ENCODE peak calls at places on chromosomes 13 and 19, in nine cellular contexts. X, G, R, N, H, K, O, V and Z are unnamed samples.

GRCh38 chr19:5799247-5800241 is 5.3 kb upstream of the NRTN start:
- DNase-seq in X (no peak), G (no peak), R (no peak), N (no peak), H (no peak), K (no peak), O (no peak), V (no peak), Z (no peak)

GRCh38 chr13:110015253-110015652 is 228.9 kb upstream of the IRS2 start:
- DNase-seq in X (no peak), G (no peak), R (peak), N (no peak), H (peak), K (no peak), O (no peak), V (no peak), Z (peak)

GRCh38 chr13:32499538-32500210 is 38.9 kb downstream of the N4BP2L2 start:
- DNase-seq in X (no peak), G (peak), R (no peak), N (no peak), H (no peak), K (no peak), O (no peak), V (no peak), Z (no peak)

GRCh38 chr19:14439014-14439413 is 5.9 kb downstream of the PKN1 start:
- DNase-seq in X (no peak), G (no peak), R (no peak), N (peak), H (no peak), K (no peak), O (no peak), V (no peak), Z (no peak)

GRCh38 chr19:547117-547516 is 3.3 kb downstream of the GZMM start:
- DNase-seq in X (no peak), G (no peak), R (no peak), N (no peak), H (no peak), K (no peak), O (no peak), V (no peak), Z (no peak)

GRCh38 chr13:51957377-51958216 is 53.7 kb downstream of the ATP7B start:
- DNase-seq in X (no peak), G (no peak), R (no peak), N (no peak), H (peak), K (no peak), O (no peak), V (no peak), Z (no peak)

GRCh38 chr13:47110833-47111240 is 214.0 kb upstream of the HTR2A start:
- DNase-seq in X (no peak), G (no peak), R (no peak), N (no peak), H (no peak), K (no peak), O (no peak), V (no peak), Z (no peak)

GRCh38 chr13:50936681-50937080 is 27.1 kb downstream of the RNASEH2B start:
- DNase-seq in X (peak), G (no peak), R (peak), N (no peak), H (no peak), K (no peak), O (no peak), V (no peak), Z (no peak)

GRCh38 chr13:66341978-66342377 is 888.2 kb downstream of the PCDH9 start:
- DNase-seq in X (no peak), G (no peak), R (peak), N (no peak), H (no peak), K (no peak), O (no peak), V (no peak), Z (no peak)

GRCh38 chr19:49101160-49101559 is 13.0 kb upstream of the LIN7B start:
- DNase-seq in X (no peak), G (no peak), R (no peak), N (no peak), H (no peak), K (no peak), O (no peak), V (no peak), Z (no peak)

GRCh38 chr13:114076329-114076761 is 56.1 kb downstream of the RASA3 start:
- DNase-seq in X (no peak), G (no peak), R (no peak), N (no peak), H (no peak), K (no peak), O (no peak), V (no peak), Z (no peak)

GRCh38 chr19:1503089-1503924 is 9.5 kb downstream of the ADAMTSL5 start:
- DNase-seq in X (no peak), G (peak), R (peak), N (peak), H (peak), K (peak), O (peak), V (peak), Z (no peak)

GRCh38 chr19:52942371-52943133 is 19.3 kb upstream of the ZNF888 start:
- DNase-seq in X (peak), G (peak), R (peak), N (peak), H (peak), K (peak), O (peak), V (peak), Z (peak)

GRCh38 chr13:77528834-77529500 is 6.5 kb upstream of the SCEL start:
- DNase-seq in X (no peak), G (no peak), R (no peak), N (no peak), H (no peak), K (no peak), O (no peak), V (no peak), Z (no peak)

GRCh38 chr13:112531263-112531794 is 56.6 kb downstream of the TUBGCP3 start:
- DNase-seq in X (no peak), G (no peak), R (no peak), N (no peak), H (peak), K (no peak), O (no peak), V (no peak), Z (no peak)

GRCh38 chr19:33840783-33841182 is 44.1 kb downstream of the KCTD15 start:
- DNase-seq in X (no peak), G (no peak), R (no peak), N (no peak), H (no peak), K (no peak), O (no peak), V (no peak), Z (no peak)

GRCh38 chr19:1041835-1042685 is 2.2 kb downstream of the ABCA7 start:
- DNase-seq in X (no peak), G (no peak), R (no peak), N (no peak), H (no peak), K (no peak), O (no peak), V (no peak), Z (no peak)

GRCh38 chr19:30316000-30316491 is 56.1 kb upstream of the ZNF536 start:
- DNase-seq in X (no peak), G (no peak), R (no peak), N (no peak), H (no peak), K (no peak), O (no peak), V (no peak), Z (no peak)

GRCh38 chr19:13729859-13730258 is 34.5 kb upstream of the MRI1 start:
- DNase-seq in X (no peak), G (no peak), R (no peak), N (peak), H (no peak), K (no peak), O (no peak), V (no peak), Z (no peak)

GRCh38 chr19:36819130-36819630 is 19.0 kb downstream of the ZNF790 start:
- DNase-seq in X (no peak), G (no peak), R (peak), N (no peak), H (no peak), K (no peak), O (no peak), V (no peak), Z (peak)

GRCh38 chr19:39825531-39826076 is 8.4 kb downstream of the DYRK1B start:
- DNase-seq in X (no peak), G (no peak), R (no peak), N (no peak), H (no peak), K (no peak), O (no peak), V (no peak), Z (no peak)

GRCh38 chr13:23321534-23322241 is 111.8 kb downstream of the SACS start:
- DNase-seq in X (peak), G (no peak), R (peak), N (no peak), H (no peak), K (no peak), O (no peak), V (no peak), Z (peak)

GRCh38 chr19:50646074-50646807 is 3.0 kb upstream of the C19orf81 start:
- DNase-seq in X (peak), G (no peak), R (peak), N (no peak), H (no peak), K (no peak), O (no peak), V (no peak), Z (no peak)

GRCh38 chr19:18520848-18521691 is 800 bp downstream of the ELL start:
- DNase-seq in X (no peak), G (no peak), R (no peak), N (no peak), H (no peak), K (no peak), O (no peak), V (no peak), Z (no peak)

GRCh38 chr19:18364826-18365528 is 21.0 kb upstream of the GDF15 start:
- DNase-seq in X (peak), G (no peak), R (peak), N (peak), H (peak), K (no peak), O (no peak), V (no peak), Z (peak)

GRCh38 chr13:33351324-33351723 is 65.8 kb upstream of the STARD13 start:
- DNase-seq in X (peak), G (no peak), R (peak), N (no peak), H (no peak), K (no peak), O (no peak), V (no peak), Z (peak)

GRCh38 chr19:35089554-35089953 is 26.1 kb upstream of the FXYD3 start:
- DNase-seq in X (no peak), G (no peak), R (no peak), N (no peak), H (no peak), K (no peak), O (no peak), V (no peak), Z (no peak)

GRCh38 chr13:112783946-112784500 is 94.2 kb downstream of the ATP11A start:
- DNase-seq in X (no peak), G (no peak), R (no peak), N (no peak), H (peak), K (no peak), O (no peak), V (no peak), Z (no peak)

GRCh38 chr19:33310606-33311325 is 8.4 kb upstream of the CEBPA start:
- DNase-seq in X (no peak), G (no peak), R (no peak), N (no peak), H (no peak), K (no peak), O (no peak), V (no peak), Z (no peak)